ENCODE peak calls at places on chromosomes 4 and X, in ten cellular contexts. S is CD4-positive, alpha-beta T cell; L is right lobe of liver; E is upper lobe of right lung; M is prostate gland; G is heart right ventricle; X is tibial artery; J is GM23248; U is pancreas; Q is CD4-positive, alpha-beta memory T cell. R is an unnamed sample.
A peak's percentile ranks its signal among the peaks of the same experiment; 100 is the strongest.

GRCh38 chr4:165351359-165352130 is 24.1 kb downstream of the MSMO1 start:
- DNase-seq in S (no peak), L (no peak), E (no peak), M (no peak), G (no peak), X (no peak), J (no peak), U (no peak), Q (no peak), R (no peak)

GRCh38 chrX:155071694-155072215 is 447 bp downstream of the BRCC3 start:
- DNase-seq in S (no peak), L (no peak), E (no peak), M (no peak), G (no peak), X (no peak), J (peak; percentile 27), U (no peak), Q (peak; percentile 14), R (no peak)

GRCh38 chr4:150244600-150244999 is 166.4 kb downstream of the DCLK2 start:
- DNase-seq in S (no peak), L (no peak), E (no peak), M (no peak), G (no peak), X (no peak), J (peak; percentile 44), U (no peak), Q (no peak), R (no peak)

GRCh38 chrX:38271154-38271716 is 50.6 kb upstream of the SRPX start:
- DNase-seq in S (no peak), L (no peak), E (no peak), M (no peak), G (no peak), X (no peak), J (peak; percentile 14), U (no peak), Q (no peak), R (no peak)

GRCh38 chrX:154443479-154443910 is 446 bp upstream of the FAM50A start:
- DNase-seq in S (no peak), L (no peak), E (no peak), M (no peak), G (no peak), X (no peak), J (peak; percentile 42), U (no peak), Q (no peak), R (no peak)

GRCh38 chr4:157072002-157072401 is 3.9 kb upstream of the GLRB start:
- DNase-seq in S (no peak), L (no peak), E (no peak), M (no peak), G (no peak), X (no peak), J (peak; percentile 67), U (no peak), Q (no peak), R (peak; percentile 29)

GRCh38 chrX:44507292-44507691 is 35.4 kb downstream of the FUNDC1 start:
- DNase-seq in S (no peak), L (no peak), E (no peak), M (no peak), G (no peak), X (no peak), J (no peak), U (no peak), Q (no peak), R (no peak)

GRCh38 chr4:73676881-73677323 is 56.7 kb upstream of the RASSF6 start:
- DNase-seq in S (no peak), L (no peak), E (no peak), M (peak; percentile 47), G (no peak), X (no peak), J (peak; percentile 27), U (no peak), Q (no peak), R (peak; percentile 95)

GRCh38 chr4:174521800-174522182 is 497 bp downstream of the HPGD start:
- DNase-seq in S (no peak), L (peak; percentile 47), E (peak; percentile 68), M (peak; percentile 40), G (no peak), X (no peak), J (peak; percentile 15), U (no peak), Q (peak; percentile 12), R (peak; percentile 48)
- H3K27ac ChIP-seq in S (peak overlapping the region; percentile 59), L (peak overlapping the region; percentile 82), E (peak overlapping the region; percentile 83), M (peak overlapping the region; percentile 44), G (no peak overlapping the region), X (peak overlapping the region; percentile 25), J (no peak overlapping the region), U (no peak overlapping the region), Q (peak overlapping the region; percentile 41), R (no peak overlapping the region)

GRCh38 chr4:82797048-82797590 is 1.5 kb downstream of the SCD5 start:
- DNase-seq in S (no peak), L (no peak), E (no peak), M (no peak), G (no peak), X (no peak), J (peak; percentile 30), U (no peak), Q (no peak), R (peak; percentile 41)
- H3K27me3 ChIP-seq in S (peaks cover 42% of the 10 kb centered on the region), L (no peaks in the 10 kb centered on the region), E (peaks cover 15% of the 10 kb centered on the region), M (no peaks in the 10 kb centered on the region), G (peaks cover 10% of the 10 kb centered on the region), X (no peaks in the 10 kb centered on the region), J (no peaks in the 10 kb centered on the region), U (no peaks in the 10 kb centered on the region), Q (peaks cover 24% of the 10 kb centered on the region), R (no peaks in the 10 kb centered on the region)

GRCh38 chr4:184422378-184422777 is 52.0 kb downstream of the IRF2 start:
- DNase-seq in S (no peak), L (no peak), E (no peak), M (no peak), G (no peak), X (no peak), J (no peak), U (no peak), Q (no peak), R (no peak)

GRCh38 chr4:184423003-184423686 is 51.2 kb downstream of the IRF2 start:
- DNase-seq in S (no peak), L (no peak), E (no peak), M (no peak), G (no peak), X (no peak), J (no peak), U (no peak), Q (no peak), R (no peak)

GRCh38 chr4:184420402-184420801 is 53.9 kb downstream of the IRF2 start:
- DNase-seq in S (no peak), L (no peak), E (no peak), M (no peak), G (no peak), X (no peak), J (no peak), U (no peak), Q (no peak), R (no peak)

GRCh38 chr4:184420881-184421416 is 53.4 kb downstream of the IRF2 start:
- DNase-seq in S (no peak), L (no peak), E (no peak), M (no peak), G (no peak), X (no peak), J (no peak), U (no peak), Q (no peak), R (no peak)

DNA sequence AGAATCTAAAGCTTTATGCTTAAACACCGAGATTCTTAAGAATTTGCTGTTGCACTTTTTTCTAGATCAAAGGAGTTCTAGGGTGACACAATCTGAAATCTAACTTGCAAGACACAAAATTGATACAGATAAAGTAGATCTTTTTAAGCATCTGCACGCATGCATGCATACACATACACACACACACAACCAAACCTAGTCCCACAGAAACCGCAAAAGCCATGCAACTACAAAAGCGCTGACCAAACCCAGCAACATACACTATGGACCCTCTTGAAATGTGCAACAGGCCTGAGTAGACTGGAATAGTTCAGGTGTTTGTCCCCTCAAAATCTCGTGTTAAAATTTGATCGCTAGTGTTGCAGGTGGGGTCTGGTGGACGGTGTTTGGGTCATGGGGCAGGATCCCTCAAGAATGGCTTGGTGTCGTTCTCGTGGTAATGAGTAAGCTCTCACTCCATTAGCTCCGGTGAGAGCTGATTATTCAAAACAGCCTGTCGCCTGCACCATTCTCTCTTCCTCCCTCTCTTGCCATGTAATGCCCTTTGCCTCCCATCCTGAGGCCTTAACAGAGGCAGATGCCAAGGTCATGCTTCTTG is 52.7 kb downstream of the IRF2 start:
- DNase-seq in S (no peak), L (no peak), E (no peak), M (no peak), G (no peak), X (no peak), J (no peak), U (no peak), Q (no peak), R (no peak)
- H3K27ac ChIP-seq in S (no peak overlapping the region), L (no peak overlapping the region), E (no peak overlapping the region), M (no peak overlapping the region), G (no peak overlapping the region), X (no peak overlapping the region), J (no peak overlapping the region), U (no peak overlapping the region), Q (peak overlapping the region; percentile 66), R (no peak overlapping the region)

GRCh38 chrX:636971-637659 is 6.5 kb downstream of the SHOX start:
- DNase-seq in S (no peak), L (peak; percentile 7), E (no peak), M (no peak), G (no peak), X (no peak), J (no peak), U (no peak), Q (no peak), R (no peak)

GRCh38 chrX:637660-638481 is 7.3 kb downstream of the SHOX start:
- DNase-seq in S (no peak), L (peak; percentile 10), E (peak; percentile 45), M (no peak), G (no peak), X (no peak), J (no peak), U (no peak), Q (no peak), R (no peak)

GRCh38 chrX:634306-634958 is 3.8 kb downstream of the SHOX start:
- DNase-seq in S (no peak), L (peak; percentile 25), E (no peak), M (no peak), G (no peak), X (no peak), J (no peak), U (no peak), Q (no peak), R (no peak)

GRCh38 chrX:633655-634305 is 3.2 kb downstream of the SHOX start:
- DNase-seq in S (no peak), L (peak; percentile 9), E (no peak), M (no peak), G (no peak), X (no peak), J (no peak), U (no peak), Q (no peak), R (no peak)

DNA sequence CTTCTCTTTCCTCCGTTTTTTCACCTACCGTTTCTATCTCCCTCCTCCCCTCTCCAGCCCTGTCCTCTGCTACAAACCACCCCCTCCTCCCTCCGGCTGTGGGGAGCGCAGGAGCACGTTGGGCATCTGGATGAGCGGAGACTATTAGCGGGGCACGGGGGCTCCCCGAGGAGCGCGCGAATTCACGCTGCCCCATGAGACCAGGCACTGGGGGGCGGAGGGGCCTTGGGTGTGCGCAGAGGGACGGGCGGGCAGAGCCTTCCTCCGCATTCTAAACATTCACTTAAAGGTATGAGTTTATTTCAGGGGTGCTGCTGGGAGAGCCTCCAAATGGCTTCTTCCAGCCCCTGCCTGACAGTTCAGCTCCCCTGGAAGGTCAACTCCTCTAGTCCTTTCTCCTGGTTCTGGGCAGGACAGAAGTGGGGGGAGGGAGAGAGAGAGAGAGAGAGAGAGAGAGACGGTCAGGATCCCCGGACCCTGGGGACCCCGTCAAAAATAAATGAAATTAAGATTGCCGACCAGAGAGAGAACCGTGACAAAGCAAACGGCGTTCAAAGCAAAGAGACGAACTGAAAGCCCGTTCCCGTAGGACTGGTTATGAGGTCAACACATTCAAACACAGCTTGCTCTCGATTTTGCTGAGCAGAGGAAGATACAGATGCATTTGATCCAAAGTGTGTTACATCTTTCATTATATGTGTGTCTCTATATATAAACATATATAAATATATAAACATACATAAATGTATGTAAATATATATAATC is 5.0 kb downstream of the SHOX start:
- DNase-seq in S (no peak), L (peak; percentile 18), E (no peak), M (no peak), G (no peak), X (no peak), J (no peak), U (no peak), Q (no peak), R (no peak)
- H3K27me3 ChIP-seq in S (peaks cover 71% of the 10 kb centered on the region), L (peaks cover 22% of the 10 kb centered on the region), E (peaks cover 81% of the 10 kb centered on the region), M (peaks cover 40% of the 10 kb centered on the region), G (peaks cover 94% of the 10 kb centered on the region), X (peaks cover 82% of the 10 kb centered on the region), J (no peaks in the 10 kb centered on the region), U (no peaks in the 10 kb centered on the region), Q (no peaks in the 10 kb centered on the region), R (peaks cover 85% of the 10 kb centered on the region)